ENCODE peak calls at places on chromosomes 4 and X, in four cellular contexts. H is iPS-NIHi11, B is right atrium auricular region, O is adrenal gland. C is an unnamed sample.

GRCh38 chr4:71004281-71004851 is 10.9 kb downstream of the DCK start:
- DNase-seq in H (no peak), B (no peak), O (no peak), C (no peak)

GRCh38 chr4:188841523-188841922 is 702.3 kb downstream of the TRIML1 start:
- DNase-seq in H (no peak), O (no peak), B (no peak), C (no peak)

GRCh38 chr4:105520819-105521790 is 31.3 kb upstream of the ARHGEF38 start:
- DNase-seq in B (no peak), O (no peak), H (peak), C (peak)

GRCh38 chrX:413322-414201 is 26.9 kb upstream of the PPP2R3B start:
- DNase-seq in O (no peak), B (peak), H (peak), C (peak)

GRCh38 chrX:134365923-134366322 is 94.0 kb upstream of the HPRT1 start:
- DNase-seq in B (no peak), O (no peak), H (no peak), C (no peak)

GRCh38 chrX:62931625-62932024 is 419.5 kb downstream of the SPIN4 start:
- DNase-seq in H (no peak), B (no peak), O (no peak), C (no peak)

GRCh38 chr4:16827762-16828724 is 70.4 kb downstream of the LDB2 start:
- DNase-seq in O (no peak), H (no peak), B (no peak), C (no peak)

GRCh38 chr4:65242156-65242846 is 428.0 kb downstream of the EPHA5 start:
- DNase-seq in B (no peak), O (no peak), H (no peak), C (no peak)

GRCh38 chr4:19944806-19945205 is 306.9 kb upstream of the SLIT2 start:
- DNase-seq in H (peak), O (no peak), B (no peak), C (no peak)

GRCh38 chrX:154652311-154653047 is 900 bp downstream of the CTAG2 start:
- DNase-seq in O (no peak), B (no peak), H (no peak), C (no peak)

GRCh38 chr4:88893961-88894360 is 163.0 kb downstream of the FAM13A start:
- DNase-seq in B (no peak), H (no peak), O (no peak), C (no peak)

GRCh38 chrX:131979116-131979515 is 44.0 kb upstream of the STK26 start:
- DNase-seq in B (no peak), O (no peak), H (no peak), C (no peak)

GRCh38 chr4:38387348-38387747 is 276.7 kb upstream of the KLF3 start:
- DNase-seq in O (peak), B (peak), H (peak), C (no peak)

GRCh38 chrX:24231780-24232179 is 82.1 kb downstream of the SUPT20HL2 start:
- DNase-seq in O (no peak), H (no peak), B (no peak), C (no peak)

GRCh38 chr4:73028621-73029020 is 40.9 kb downstream of the COX18 start:
- DNase-seq in O (no peak), B (no peak), H (no peak), C (no peak)

GRCh38 chr4:15118281-15118680 is 116.0 kb downstream of the CPEB2 start:
- DNase-seq in O (no peak), H (no peak), B (no peak), C (no peak)

GRCh38 chr4:2793920-2794706 is 1.2 kb downstream of the SH3BP2 start:
- DNase-seq in H (no peak), O (peak), B (no peak), C (no peak)

GRCh38 chr4:8198906-8199593 is at the start of gene SH3TC1:
- DNase-seq in B (peak), O (peak), H (peak), C (no peak)

GRCh38 chrX:78329486-78329885 is 2.1 kb upstream of the CYSLTR1 start:
- DNase-seq in O (no peak), B (no peak), H (no peak), C (no peak)

GRCh38 chrX:65879977-65880799 is 159.7 kb downstream of the VSIG4 start:
- DNase-seq in B (no peak), O (no peak), H (no peak), C (no peak)

C was measured in NT2/D1.